ENCODE peak calls at places on chromosomes 1 and 21, in seven cellular contexts. I, D, V, J, W, M and H are unnamed samples.

GRCh38 chr1:52008074-52008809 is 17.7 kb upstream of the RAB3B start:
- DNase-seq in D (no peak), V (no peak), J (no peak), M (no peak), I (no peak), W (no peak), H (no peak)

GRCh38 chr1:245874942-245875580 is 632.0 kb downstream of the SMYD3 start:
- DNase-seq in V (no peak), W (peak), J (no peak), D (no peak), I (peak), M (peak), H (no peak)

GRCh38 chr1:165773324-165773965 is 4.8 kb upstream of the TMCO1 start:
- DNase-seq in W (peak), M (peak), J (no peak), V (peak), D (no peak), I (peak), H (no peak)

GRCh38 chr1:12772520-12772919 is 1.0 kb upstream of the PRAMEF12 start:
- DNase-seq in M (no peak), D (no peak), V (no peak), J (no peak), I (no peak), W (no peak), H (no peak)

GRCh38 chr1:156120318-156120717 is 5.8 kb downstream of the LMNA start:
- DNase-seq in I (no peak), J (no peak), V (no peak), W (no peak), D (no peak), M (no peak), H (no peak)

GRCh38 chr1:87151500-87152421 is 176.9 kb upstream of the LMO4 start:
- DNase-seq in M (peak), W (peak), D (peak), V (peak), I (peak), J (peak), H (peak)

GRCh38 chr1:234475166-234475793 is 3.7 kb downstream of the TARBP1 start:
- DNase-seq in W (no peak), J (peak), V (peak), D (peak), I (no peak), M (no peak), H (no peak)

GRCh38 chr21:29181799-29182470 is 51.5 kb downstream of the MAP3K7CL start:
- DNase-seq in I (peak), J (no peak), W (peak), D (no peak), V (peak), M (peak), H (no peak)

GRCh38 chr1:152036316-152037216 is at the start of gene S100A11:
- DNase-seq in D (peak), I (peak), W (peak), J (peak), M (peak), V (peak), H (no peak)

GRCh38 chr1:248926401-248927182 is 20.6 kb downstream of the PGBD2 start:
- DNase-seq in I (peak), V (no peak), J (no peak), D (no peak), W (peak), M (no peak), H (no peak)

GRCh38 chr1:58628987-58629598 is 52.0 kb upstream of the TACSTD2 start:
- DNase-seq in J (no peak), W (no peak), V (peak), I (peak), M (peak), D (no peak), H (no peak)

GRCh38 chr1:116667577-116668105 is at the start of gene IGSF3:
- DNase-seq in W (peak), J (peak), M (peak), V (peak), I (peak), D (peak), H (peak)

GRCh38 chr1:53378932-53379661 is 51.2 kb upstream of the LRP8 start:
- DNase-seq in V (no peak), D (peak), W (no peak), I (no peak), J (peak), M (no peak), H (no peak)

GRCh38 chr1:67749263-67749843 is 64.4 kb downstream of the GADD45A start:
- DNase-seq in J (peak), D (peak), V (peak), M (peak), I (no peak), W (no peak), H (no peak)

GRCh38 chr21:38400195-38400695 is 98.0 kb downstream of the ERG start:
- DNase-seq in J (no peak), W (no peak), M (no peak), I (no peak), V (no peak), D (no peak), H (peak)

GRCh38 chr1:93620841-93621210 is 60.8 kb downstream of the BCAR3 start:
- DNase-seq in D (peak), W (no peak), M (no peak), I (no peak), V (peak), J (no peak), H (no peak)

GRCh38 chr1:164774819-164775654 is 216.1 kb downstream of the PBX1 start:
- DNase-seq in J (no peak), V (peak), D (no peak), I (no peak), M (no peak), W (peak), H (no peak)

GRCh38 chr21:21057349-21058062 is 59.3 kb downstream of the NCAM2 start:
- DNase-seq in D (no peak), M (no peak), I (no peak), W (no peak), V (no peak), J (no peak), H (no peak)

GRCh38 chr21:37257526-37257966 is 9.6 kb downstream of the VPS26C start:
- DNase-seq in I (peak), W (peak), J (no peak), D (no peak), V (no peak), M (no peak), H (no peak)

GRCh38 chr1:244393604-244394176 is 58.0 kb downstream of the ADSS2 start:
- DNase-seq in I (no peak), D (no peak), J (no peak), W (no peak), V (no peak), M (no peak), H (no peak)

GRCh38 chr1:41698916-41699860 is 214.7 kb upstream of the EDN2 start:
- DNase-seq in D (no peak), M (no peak), V (no peak), W (no peak), J (no peak), I (peak), H (no peak)

GRCh38 chr1:179217943-179218507 is 11.5 kb downstream of the ABL2 start:
- DNase-seq in I (peak), V (no peak), W (peak), M (no peak), J (no peak), D (no peak), H (no peak)

GRCh38 chr1:91011726-91012125 is 10.1 kb downstream of the ZNF644 start:
- DNase-seq in I (peak), V (no peak), D (no peak), W (no peak), M (no peak), J (no peak), H (no peak)

GRCh38 chr1:98493469-98493868 is 168.1 kb upstream of the SNX7 start:
- DNase-seq in J (no peak), W (no peak), V (peak), D (no peak), M (no peak), I (no peak), H (no peak)

GRCh38 chr1:218986816-218987215 is 186.9 kb upstream of the LYPLAL1 start:
- DNase-seq in J (no peak), V (no peak), I (no peak), D (no peak), W (no peak), M (no peak), H (no peak)

GRCh38 chr1:39901486-39902120 is at the start of gene MYCL:
- DNase-seq in I (peak), M (peak), D (peak), V (peak), J (peak), W (peak), H (peak)

GRCh38 chr1:72281144-72281543 is 1.2 kb downstream of the NEGR1 start:
- DNase-seq in M (no peak), V (no peak), J (no peak), I (peak), D (no peak), W (peak), H (no peak)

GRCh38 chr1:109723351-109723750 is 11.3 kb downstream of the GSTM5 start:
- DNase-seq in M (no peak), I (peak), J (no peak), D (no peak), W (peak), V (no peak), H (no peak)

GRCh38 chr1:241610056-241610815 is 29.9 kb downstream of the CHML start:
- DNase-seq in M (no peak), W (peak), D (no peak), V (peak), J (no peak), I (peak), H (peak)

GRCh38 chr1:199453731-199454130 is 573.8 kb upstream of the NR5A2 start:
- DNase-seq in V (no peak), I (peak), J (no peak), W (no peak), D (no peak), M (no peak), H (no peak)

GRCh38 chr1:46136711-46137110 is 4.3 kb upstream of the PIK3R3 start:
- DNase-seq in I (no peak), W (no peak), D (no peak), M (no peak), J (no peak), V (no peak), H (no peak)

GRCh38 chr1:63674865-63675815 is 81.9 kb downstream of the PGM1 start:
- DNase-seq in W (no peak), I (no peak), J (no peak), M (no peak), D (no peak), V (no peak), H (no peak)

GRCh38 chr1:165884690-165885304 is 57.4 kb downstream of the UCK2 start:
- DNase-seq in I (no peak), D (no peak), W (peak), V (no peak), M (no peak), J (no peak), H (no peak)

GRCh38 chr1:4527819-4528218 is 126.6 kb upstream of the AJAP1 start:
- DNase-seq in W (no peak), M (no peak), J (no peak), I (no peak), D (no peak), V (no peak), H (no peak)

GRCh38 chr1:205068001-205068400 is 16.3 kb downstream of the TMEM81 start:
- DNase-seq in V (no peak), W (no peak), J (no peak), I (no peak), M (no peak), D (no peak), H (no peak)

GRCh38 chr1:153120945-153121344 is 7.6 kb upstream of the SPRR2F start:
- DNase-seq in W (no peak), M (no peak), D (no peak), V (no peak), I (no peak), J (no peak), H (no peak)
- H2AK5ac ChIP-seq in W (no peak), M (no peak), D (no peak), V (no peak), I (no peak), J (no peak), H (no peak)

GRCh38 chr1:1087351-1088035 is 13.4 kb upstream of the RNF223 start:
- DNase-seq in W (no peak), D (no peak), V (no peak), M (no peak), I (no peak), J (no peak), H (no peak)
- H4K8ac ChIP-seq in W (no peak), D (no peak), V (no peak), M (no peak), I (no peak), J (peak), H (no peak)

DNA sequence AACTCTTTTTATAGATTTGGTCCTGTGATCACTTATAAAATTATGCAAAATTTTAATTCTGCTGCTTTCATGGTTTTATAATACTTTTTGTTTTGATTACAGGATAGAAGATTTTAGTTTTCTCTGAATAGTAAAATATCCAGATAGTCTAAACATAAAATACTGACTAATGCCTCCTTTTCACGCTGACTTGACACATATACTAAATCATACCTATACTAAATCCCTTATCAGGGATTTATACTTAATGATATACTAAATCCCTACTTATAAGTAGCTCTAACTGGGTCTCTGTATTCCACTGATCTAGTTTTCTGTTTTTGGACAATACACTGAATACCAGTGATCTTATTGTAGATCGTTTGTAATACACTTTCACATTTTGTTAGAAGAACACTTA is 128.0 kb downstream of the USP25 start:
- DNase-seq in W (no peak), V (no peak), J (no peak), D (no peak), I (no peak), M (no peak), H (no peak)
- H2BK5ac ChIP-seq in W (no peak), V (no peak), J (no peak), D (no peak), I (no peak), M (no peak), H (no peak)

DNA sequence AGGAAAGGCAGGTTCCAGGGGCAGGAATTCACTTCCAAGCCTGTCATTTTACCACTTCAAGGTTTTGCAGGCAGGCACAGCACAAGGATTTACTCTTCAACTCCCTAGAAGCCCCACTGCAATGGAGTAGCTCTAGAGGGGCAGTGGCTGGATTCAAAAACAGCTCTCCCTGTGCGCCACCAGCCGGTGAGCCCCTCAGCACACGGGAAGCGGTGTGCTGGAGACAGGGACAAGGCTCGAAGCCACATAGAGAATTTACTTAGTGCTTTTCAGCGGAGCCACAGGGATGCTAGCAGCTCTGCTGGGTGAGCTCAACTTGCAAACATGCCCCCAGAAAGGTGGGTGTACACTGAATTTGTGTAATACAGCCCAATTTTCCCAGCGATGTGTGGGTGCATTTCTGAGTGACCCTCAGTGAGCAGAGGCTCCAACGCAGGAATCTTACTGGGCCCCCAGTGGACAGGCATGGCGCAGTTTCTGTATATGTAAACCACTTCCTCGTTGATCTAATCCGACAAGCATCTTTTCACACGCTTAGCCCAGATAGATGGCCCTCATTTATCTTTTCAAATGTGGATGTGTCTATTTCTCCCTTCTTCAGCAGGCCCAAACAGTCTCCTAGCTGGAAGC is 10.9 kb downstream of the VWA5B1 start:
- DNase-seq in W (peak), D (no peak), I (peak), V (no peak), J (no peak), M (no peak), H (no peak)
- H2AK5ac ChIP-seq in W (no peak), D (no peak), I (no peak), V (no peak), J (no peak), M (no peak), H (no peak)

DNA sequence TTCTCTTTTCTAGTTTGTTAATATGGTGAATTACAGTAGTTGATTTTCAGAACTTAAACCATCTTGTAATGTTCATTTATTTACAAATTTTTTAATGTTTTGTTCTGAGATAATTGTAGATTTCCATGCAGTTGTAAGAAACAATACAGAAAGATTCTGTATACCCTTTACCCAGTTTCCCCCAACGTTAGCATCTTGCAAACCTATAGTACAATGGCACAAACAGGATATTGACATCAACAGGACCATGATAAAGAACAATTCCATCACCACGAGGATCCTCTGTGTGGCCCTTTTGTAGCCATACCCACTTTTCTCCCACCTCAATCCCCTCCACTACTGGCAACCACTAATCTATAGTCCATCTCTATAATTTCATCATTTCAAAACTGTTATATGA is 33.3 kb downstream of the COL6A1 start:
- DNase-seq in V (no peak), M (no peak), J (no peak), W (no peak), D (no peak), I (no peak), H (no peak)
- H4K8ac ChIP-seq in V (no peak), M (no peak), J (no peak), W (no peak), D (no peak), I (no peak), H (no peak)

GRCh38 chr1:183087001-183087400 is 63.8 kb downstream of the LAMC1 start:
- DNase-seq in D (no peak), W (no peak), J (no peak), M (no peak), I (no peak), V (no peak), H (no peak)
- H2BK5ac ChIP-seq in D (no peak), W (no peak), J (no peak), M (no peak), I (no peak), V (no peak), H (no peak)